ENCODE peak calls at places on chromosomes 2 and 18, in seven cellular contexts. L is HAP-1, F is skeletal muscle cell, M is PC-9, C is RKO, G is KG1, W is HCT116. E is an unnamed sample.

GRCh38 chr2:69372767-69373166 is 14.3 kb downstream of the GFPT1 start:
- DNase-seq in M (no peak), W (no peak), L (no peak), F (no peak), C (no peak), G (no peak), E (no peak)

GRCh38 chr18:24839991-24840390 is 379.6 kb downstream of the HRH4 start:
- DNase-seq in C (no peak), F (no peak), W (no peak), M (no peak), G (no peak), L (no peak), E (no peak)

GRCh38 chr2:85433511-85434089 is 15.1 kb downstream of the SH2D6 start:
- DNase-seq in L (no peak), M (peak), W (no peak), G (no peak), C (no peak), F (peak), E (no peak)

GRCh38 chr2:5915926-5916325 is 223.7 kb downstream of the SOX11 start:
- DNase-seq in C (no peak), G (no peak), M (peak), L (peak), F (no peak), W (no peak), E (peak)

GRCh38 chr2:69222984-69223658 is 163.9 kb downstream of the GFPT1 start:
- DNase-seq in C (no peak), W (no peak), F (no peak), M (no peak), L (no peak), G (no peak), E (no peak)

GRCh38 chr2:120605231-120605935 is 130.3 kb upstream of the GLI2 start:
- DNase-seq in C (no peak), G (peak), M (no peak), F (no peak), W (no peak), L (no peak), E (no peak)

GRCh38 chr2:220144411-220144810 is 517.0 kb downstream of the SLC4A3 start:
- DNase-seq in C (no peak), M (no peak), G (no peak), F (peak), L (no peak), W (no peak), E (no peak)

GRCh38 chr2:64857581-64858471 is 131.4 kb upstream of the SLC1A4 start:
- DNase-seq in W (no peak), L (peak), G (no peak), C (no peak), F (peak), M (no peak), E (no peak)

GRCh38 chr2:165634855-165635254 is 159.2 kb downstream of the GALNT3 start:
- DNase-seq in W (no peak), L (no peak), G (no peak), C (no peak), M (no peak), F (peak), E (peak)

GRCh38 chr2:122683018-122683417 is 927.6 kb downstream of the TSN start:
- DNase-seq in F (no peak), G (no peak), L (no peak), M (no peak), W (no peak), C (peak), E (no peak)

GRCh38 chr2:173149491-173149890 is 73.8 kb downstream of the MAP3K20 start:
- DNase-seq in F (no peak), M (no peak), C (no peak), W (no peak), G (no peak), L (no peak), E (no peak)

GRCh38 chr18:59802031-59802430 is 97.8 kb upstream of the PMAIP1 start:
- DNase-seq in G (no peak), W (no peak), C (no peak), M (no peak), L (no peak), F (no peak), E (no peak)

GRCh38 chr2:186093168-186093567 is 354.6 kb downstream of the FSIP2 start:
- DNase-seq in C (no peak), G (no peak), L (no peak), W (no peak), F (peak), M (no peak), E (no peak)

GRCh38 chr2:3105814-3106569 is 271.6 kb downstream of the EIPR1 start:
- DNase-seq in F (no peak), W (no peak), M (no peak), G (no peak), C (no peak), L (no peak), E (peak)

GRCh38 chr18:69574401-69574800 is 173.7 kb downstream of the DOK6 start:
- DNase-seq in W (no peak), C (no peak), M (no peak), G (no peak), F (no peak), L (no peak), E (no peak)

GRCh38 chr2:64766841-64767669 is 113.3 kb upstream of the SERTAD2 start:
- DNase-seq in G (peak), F (no peak), M (no peak), L (no peak), W (no peak), C (no peak), E (no peak)

GRCh38 chr2:157053876-157054275 is 203.6 kb upstream of the GALNT5 start:
- DNase-seq in W (no peak), M (no peak), L (no peak), F (no peak), G (no peak), C (no peak), E (no peak)

GRCh38 chr2:222424281-222424728 is at the start of gene SGPP2:
- DNase-seq in L (no peak), W (no peak), F (no peak), M (peak), G (no peak), C (no peak), E (no peak)

GRCh38 chr2:208906330-208906729 is 499.7 kb downstream of the PTH2R start:
- DNase-seq in C (no peak), W (no peak), L (no peak), F (no peak), M (no peak), G (no peak), E (peak)

GRCh38 chr2:111168528-111168929 is 47.8 kb downstream of the BCL2L11 start:
- DNase-seq in G (no peak), L (peak), W (peak), F (peak), M (peak), C (peak), E (no peak)

GRCh38 chr2:124316875-124317605 is 292.0 kb downstream of the CNTNAP5 start:
- DNase-seq in M (no peak), L (no peak), W (no peak), F (no peak), G (no peak), C (no peak), E (no peak)

GRCh38 chr2:211737282-211737681 is 801.3 kb downstream of the ERBB4 start:
- DNase-seq in C (peak), L (no peak), F (no peak), M (no peak), W (no peak), G (no peak), E (no peak)

GRCh38 chr2:207188601-207189000 is 22.9 kb upstream of the KLF7 start:
- DNase-seq in W (no peak), M (no peak), G (no peak), C (no peak), F (no peak), L (no peak), E (no peak)

GRCh38 chr18:75167759-75168211 is 41.2 kb downstream of the PTGR3 start:
- DNase-seq in F (no peak), L (no peak), W (no peak), G (no peak), C (no peak), M (no peak), E (no peak)

GRCh38 chr2:1728821-1729220 is 15.5 kb downstream of the PXDN start:
- DNase-seq in M (no peak), W (no peak), G (no peak), F (no peak), L (no peak), C (no peak), E (no peak)

GRCh38 chr2:11750917-11751316 is 4.5 kb downstream of the LPIN1 start:
- DNase-seq in W (no peak), L (no peak), C (no peak), F (no peak), M (peak), G (no peak), E (no peak)

GRCh38 chr2:144516981-144517824 is 2.7 kb downstream of the ZEB2 start:
- DNase-seq in M (peak), W (no peak), F (peak), G (no peak), C (no peak), L (peak), E (no peak)

GRCh38 chr2:122366427-122366826 is 611.0 kb downstream of the TSN start:
- DNase-seq in L (no peak), G (no peak), F (no peak), M (no peak), W (no peak), C (no peak), E (no peak)

GRCh38 chr2:225027061-225027762 is 15.1 kb downstream of the DOCK10 start:
- DNase-seq in M (no peak), F (no peak), L (no peak), G (no peak), W (no peak), C (no peak), E (no peak)

GRCh38 chr2:238159676-238160205 is 971 bp downstream of the ERFE start:
- DNase-seq in F (no peak), L (peak), G (no peak), W (no peak), C (no peak), M (no peak), E (no peak)

GRCh38 chr2:67733517-67733916 is 329.3 kb downstream of the C1D start:
- DNase-seq in G (no peak), L (peak), C (no peak), M (peak), W (peak), F (no peak), E (peak)